ENCODE peak calls at places on chromosomes 3 and 15, in four cellular contexts. R is PC-3, G is AG04450, Y is stomach. K is an unnamed sample.

GRCh38 chr3:38542401-38543298 is 46.5 kb downstream of the EXOG start:
- DNase-seq in R (peak; percentile 36), G (no peak), Y (no peak), K (peak; percentile 49)

GRCh38 chr15:94080416-94080815 is 150.9 kb upstream of the MCTP2 start:
- DNase-seq in R (peak; percentile 84), G (no peak), Y (no peak), K (peak; percentile 77)

GRCh38 chr3:13411186-13411860 is 8.8 kb downstream of the NUP210 start:
- DNase-seq in R (no peak), G (no peak), Y (no peak), K (no peak)

GRCh38 chr3:119731545-119732343 is 28.9 kb downstream of the CFAP91 start:
- DNase-seq in R (peak; percentile 52), G (no peak), Y (no peak), K (no peak)

GRCh38 chr15:89203705-89204273 is 17.6 kb downstream of the RLBP1 start:
- DNase-seq in R (no peak), G (no peak), Y (no peak), K (no peak)

GRCh38 chr15:101004500-101004899 is 85.3 kb downstream of the LRRK1 start:
- DNase-seq in R (no peak), G (no peak), Y (no peak), K (no peak)

GRCh38 chr15:80494311-80494710 is 90.1 kb downstream of the ARNT2 start:
- DNase-seq in R (peak; percentile 47), G (no peak), Y (no peak), K (no peak)

GRCh38 chr3:46646700-46647099 is 34.4 kb downstream of the FAM240A start:
- DNase-seq in R (peak; percentile 38), G (peak; percentile 43), Y (no peak), K (no peak)

GRCh38 chr3:35946857-35947514 is 307.7 kb downstream of the ARPP21 start:
- DNase-seq in R (no peak), G (no peak), Y (no peak), K (no peak)

GRCh38 chr3:17355591-17355990 is 386.8 kb downstream of the TBC1D5 start:
- DNase-seq in R (no peak), G (no peak), Y (no peak), K (no peak)

GRCh38 chr15:62935300-62936081 is 107.1 kb upstream of the TPM1 start:
- DNase-seq in R (no peak), G (no peak), Y (no peak), K (no peak)

GRCh38 chr3:177817746-177818145 is 620.5 kb upstream of the TBL1XR1 start:
- DNase-seq in R (no peak), G (no peak), Y (no peak), K (no peak)

GRCh38 chr3:177813322-177813721 is 616.0 kb upstream of the TBL1XR1 start:
- DNase-seq in R (peak; percentile 62), G (no peak), Y (peak; percentile 61), K (no peak)

GRCh38 chr3:177820683-177821316 is 623.5 kb upstream of the TBL1XR1 start:
- DNase-seq in R (no peak), G (no peak), Y (no peak), K (no peak)

GRCh38 chr3:177818712-177819111 is 621.4 kb upstream of the TBL1XR1 start:
- DNase-seq in R (no peak), G (no peak), Y (no peak), K (no peak)

GRCh38 chr3:177816667-177817208 is 619.5 kb upstream of the TBL1XR1 start:
- DNase-seq in R (peak; percentile 99), G (no peak), Y (no peak), K (no peak)
- TF ChIP-seq CTCF in R (peak; percentile 65), G (peak; percentile 14), Y (no peak), K (no peak)

DNA sequence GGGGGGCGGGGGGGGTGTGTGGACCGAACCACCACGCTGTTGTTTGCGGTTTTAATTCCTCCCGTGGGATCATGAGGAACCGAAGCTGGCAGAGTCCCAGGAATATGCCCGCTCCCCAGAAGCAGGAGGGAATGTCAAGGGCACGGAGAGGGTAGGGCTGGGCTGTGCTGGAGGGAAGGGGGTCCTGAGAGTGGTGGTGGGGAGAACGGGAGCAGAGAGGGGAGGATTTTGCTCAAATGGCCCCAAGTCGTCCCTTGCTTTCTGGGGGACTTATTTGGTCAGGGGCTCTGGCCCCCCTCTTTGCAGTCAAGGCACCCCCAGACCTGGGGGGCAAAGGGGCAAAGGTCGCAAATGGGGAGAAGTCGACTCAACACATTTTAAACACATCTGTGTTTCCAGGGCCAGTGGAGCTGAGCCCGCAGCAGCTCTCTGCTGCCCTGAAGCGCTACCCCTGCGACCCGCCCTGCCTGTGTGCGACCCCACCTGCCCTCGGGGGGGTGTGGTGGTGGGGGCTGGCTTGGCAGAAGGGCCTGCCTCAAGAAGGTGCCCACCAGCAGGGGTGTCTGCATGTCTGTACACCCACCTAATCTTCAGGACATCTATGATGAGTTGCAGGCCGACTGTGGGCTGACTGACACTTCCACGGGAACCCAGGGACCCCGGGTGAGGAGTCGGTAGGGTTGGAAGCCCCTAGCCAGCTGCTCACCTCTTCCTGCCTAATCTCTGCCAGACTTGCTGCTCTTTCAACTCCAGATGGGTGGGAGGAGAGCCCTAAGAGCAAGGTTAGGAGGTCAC is 602 bp upstream of the ATP2B2 start:
- DNase-seq in R (no peak), G (no peak), Y (no peak), K (no peak)
- H3K27me3 ChIP-seq in R (peaks cover 39% of the 10 kb centered on the region), G (peaks cover 64% of the 10 kb centered on the region), Y (peaks cover 64% of the 10 kb centered on the region), K (peaks cover 45% of the 10 kb centered on the region)

GRCh38 chr3:173216063-173216462 is 75.0 kb upstream of the SPATA16 start:
- DNase-seq in R (no peak), G (no peak), Y (peak; percentile 57), K (no peak)
- TF ChIP-seq CTCF in R (no peak), G (no peak), Y (no peak), K (no peak)

DNA sequence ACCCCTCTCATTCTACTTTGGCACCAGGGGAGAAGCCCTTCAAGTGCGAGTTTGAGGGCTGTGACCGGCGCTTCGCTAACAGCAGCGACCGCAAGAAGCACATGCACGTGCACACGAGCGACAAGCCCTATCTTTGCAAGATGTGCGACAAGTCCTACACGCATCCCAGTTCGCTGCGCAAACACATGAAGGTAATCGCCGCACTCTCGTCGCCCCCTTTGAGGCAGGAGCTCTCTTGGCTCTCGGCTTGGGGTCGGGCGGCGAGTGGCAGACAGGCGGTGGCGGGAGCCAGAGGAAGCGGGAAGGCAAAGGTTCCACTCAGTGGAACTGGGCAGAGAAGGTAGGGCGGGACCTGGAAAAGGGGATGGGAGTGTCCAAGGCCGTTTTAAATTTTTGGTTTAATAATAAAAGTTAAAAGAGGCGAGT is 3.3 kb downstream of the ZIC1 start:
- DNase-seq in R (no peak), G (no peak), Y (no peak), K (no peak)
- H3K27me3 ChIP-seq in R (peaks cover 83% of the 10 kb centered on the region), G (peaks cover 88% of the 10 kb centered on the region), Y (peaks cover 100% of the 10 kb centered on the region), K (peaks cover 100% of the 10 kb centered on the region)

DNA sequence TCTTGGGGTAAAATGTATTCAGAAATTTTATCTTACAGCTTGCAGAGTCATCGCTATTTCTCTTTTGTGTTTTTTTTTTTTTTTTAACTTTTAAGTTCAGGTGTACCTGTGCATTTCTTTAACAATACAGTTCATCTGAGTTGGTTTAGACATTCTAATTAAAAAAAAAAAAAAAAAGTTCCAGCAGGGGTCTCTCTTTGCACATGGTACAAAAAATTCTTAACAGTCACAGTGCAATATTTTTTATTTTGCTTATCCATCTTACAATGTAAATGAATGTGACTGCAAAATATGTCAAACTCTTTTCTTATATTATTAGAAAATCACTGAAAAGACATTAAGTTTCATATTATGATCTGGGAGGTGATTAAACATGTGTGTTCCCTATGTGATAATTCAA is 47.5 kb upstream of the SLC9A9 start:
- DNase-seq in R (peak; percentile 40), G (no peak), Y (no peak), K (no peak)
- TF ChIP-seq CTCF in R (peak; percentile 52), G (peak; percentile 43), Y (no peak), K (no peak)

DNA sequence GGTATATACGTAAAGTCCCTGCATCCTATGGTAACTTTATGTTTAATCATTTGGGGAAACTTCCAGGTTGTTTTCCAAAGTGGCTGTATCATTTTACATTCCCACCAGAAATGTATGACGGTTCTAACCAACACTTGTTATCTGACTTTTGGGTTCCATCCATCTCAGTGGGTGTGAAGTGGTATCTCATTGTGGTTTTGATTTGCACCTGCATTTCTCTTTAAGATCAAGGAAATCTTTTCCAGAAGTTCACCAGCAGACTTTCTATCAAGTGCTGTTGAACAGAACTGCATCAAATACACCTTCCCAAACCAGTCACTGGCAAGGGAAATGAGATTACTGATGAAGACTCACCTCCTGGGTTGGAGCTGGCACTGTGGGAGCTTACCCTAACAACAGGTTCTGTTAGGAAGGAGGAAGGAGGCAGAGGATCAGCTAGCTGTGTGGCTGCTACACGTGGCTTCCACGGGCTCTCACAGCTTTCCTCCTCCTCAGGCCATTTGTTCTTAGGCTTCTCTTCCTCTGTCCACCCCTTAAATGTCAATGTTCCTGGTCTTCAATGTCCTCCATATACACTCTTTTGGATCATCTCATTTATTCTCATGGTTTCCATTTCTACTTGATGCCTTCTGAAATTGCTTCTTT is 5.2 kb downstream of the PIGZ start:
- DNase-seq in R (no peak), G (no peak), Y (no peak), K (no peak)
- H3K27me3 ChIP-seq in R (no peaks in the 10 kb centered on the region), G (peaks cover 63% of the 10 kb centered on the region), Y (no peaks in the 10 kb centered on the region), K (no peaks in the 10 kb centered on the region)

GRCh38 chr15:83206387-83206970 is 1.1 kb downstream of the HDGFL3 start:
- DNase-seq in R (peak; percentile 6), G (no peak), Y (no peak), K (no peak)

GRCh38 chr15:83206971-83207621 is 527 bp downstream of the HDGFL3 start:
- DNase-seq in R (peak; percentile 25), G (no peak), Y (peak; percentile 28), K (peak; percentile 67)

GRCh38 chr15:83209333-83209732 is 1.7 kb upstream of the HDGFL3 start:
- DNase-seq in R (no peak), G (no peak), Y (no peak), K (no peak)

GRCh38 chr15:83208357-83208661 is 686 bp upstream of the HDGFL3 start:
- DNase-seq in R (peak; percentile 18), G (no peak), Y (no peak), K (no peak)

DNA sequence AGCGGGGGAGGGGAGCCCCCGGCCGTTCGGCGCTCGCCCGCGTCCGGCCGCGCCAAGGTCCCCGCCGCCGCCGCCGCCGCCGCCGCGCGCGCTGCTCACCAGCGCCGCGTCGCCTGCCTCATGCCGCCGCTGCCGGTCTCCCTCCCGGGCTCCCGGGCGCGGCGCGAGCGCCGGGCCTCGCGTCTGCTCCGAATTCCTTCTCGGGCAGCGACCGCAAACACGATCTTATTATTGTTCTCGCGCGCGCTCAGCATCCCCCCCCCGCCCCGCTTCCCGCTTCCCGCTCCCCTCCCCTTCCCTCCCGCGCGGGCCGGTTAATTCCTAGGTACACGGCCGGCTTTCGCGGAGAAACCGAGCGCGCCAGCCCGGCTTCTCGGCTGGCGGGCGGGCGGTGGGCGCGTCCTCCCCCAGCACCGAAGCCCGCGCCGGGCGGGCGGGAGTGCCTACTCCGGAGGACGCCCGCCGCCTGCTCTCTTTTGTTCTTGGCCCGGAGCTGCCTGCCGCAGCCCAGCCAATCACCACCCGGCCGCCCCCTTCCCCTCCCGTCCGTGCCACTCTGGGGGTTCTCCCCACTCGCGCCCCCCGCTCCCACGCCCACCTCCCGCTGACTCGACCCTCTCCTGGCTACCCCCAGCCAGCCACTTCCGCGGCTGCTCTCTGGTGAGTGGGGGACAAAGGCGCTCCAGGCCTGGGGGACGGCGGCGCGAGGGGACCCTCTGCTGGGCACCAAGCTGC is at the start of gene HDGFL3:
- DNase-seq in R (peak; percentile 59), G (no peak), Y (peak; percentile 46), K (peak; percentile 87)
- TF ChIP-seq CTCF in R (peak; percentile 35), G (no peak), Y (no peak), K (no peak)

K was measured in suprapubic skin.